ENCODE peak calls at places on chromosomes 1 and 21, in four cellular contexts. A is prostate gland, B is tibial nerve, F is Peyer's patch. P is an unnamed sample.
A peak's percentile ranks its signal among the peaks of the same experiment; 100 is the strongest.

GRCh38 chr1:46816930-46817329 is 18.1 kb downstream of the CYP4B1 start:
- DNase-seq in A (no peak), B (no peak), F (no peak), P (no peak)

GRCh38 chr1:155479205-155479604 is 83.4 kb downstream of the ASH1L start:
- DNase-seq in A (no peak), B (no peak), F (no peak), P (no peak)

GRCh38 chr1:31390071-31390470 is 17.2 kb upstream of the FABP3 start:
- DNase-seq in A (peak; percentile 90), B (no peak), F (peak; percentile 77), P (no peak)

GRCh38 chr1:90850181-90850924 is 133.3 kb upstream of the BARHL2 start:
- DNase-seq in A (no peak), B (no peak), F (peak; percentile 47), P (no peak)

GRCh38 chr1:176110203-176110602 is 96.9 kb downstream of the COP1 start:
- DNase-seq in A (no peak), B (no peak), F (no peak), P (no peak)

GRCh38 chr1:234373064-234373937 is at the start of gene COA6:
- DNase-seq in A (peak; percentile 87), B (peak; percentile 79), F (peak; percentile 96), P (peak; percentile 87)

GRCh38 chr1:29364101-29364678 is 127.9 kb downstream of the PTPRU start:
- DNase-seq in A (no peak), B (no peak), F (peak; percentile 18), P (no peak)

GRCh38 chr1:87478231-87478630 is 149.6 kb downstream of the LMO4 start:
- DNase-seq in A (no peak), B (peak; percentile 40), F (no peak), P (no peak)

GRCh38 chr1:29939086-29939485 is 702.8 kb downstream of the PTPRU start:
- DNase-seq in A (no peak), B (no peak), F (no peak), P (no peak)

GRCh38 chr1:219669556-219669955 is 56.7 kb upstream of the ZC3H11B start:
- DNase-seq in A (no peak), B (no peak), F (no peak), P (no peak)

GRCh38 chr1:65164633-65165032 is 16.6 kb downstream of the AK4 start:
- DNase-seq in A (no peak), B (no peak), F (no peak), P (no peak)

GRCh38 chr1:233885196-233886028 is 19.1 kb upstream of the SLC35F3 start:
- DNase-seq in A (no peak), B (no peak), F (no peak), P (no peak)

GRCh38 chr21:38898422-38899098 is 92.8 kb downstream of the ETS2 start:
- DNase-seq in A (no peak), B (no peak), F (no peak), P (no peak)

GRCh38 chr1:231419147-231419546 is 2.9 kb downstream of the EGLN1 start:
- DNase-seq in A (no peak), B (no peak), F (no peak), P (no peak)

GRCh38 chr1:234978397-234979291 is 150.0 kb downstream of the TOMM20 start:
- DNase-seq in A (no peak), B (no peak), F (peak; percentile 93), P (no peak)

GRCh38 chr1:99580451-99580850 is 65.5 kb upstream of the PALMD start:
- DNase-seq in A (peak; percentile 65), B (no peak), F (no peak), P (no peak)

GRCh38 chr21:43989401-43989800 is 22.7 kb upstream of the TRAPPC10 start:
- DNase-seq in A (no peak), B (no peak), F (no peak), P (no peak)

GRCh38 chr1:183607322-183607980 is 17.2 kb upstream of the NCF2 start:
- DNase-seq in A (no peak), B (no peak), F (no peak), P (no peak)

GRCh38 chr1:183611021-183611420 is 20.8 kb upstream of the NCF2 start:
- DNase-seq in A (no peak), B (no peak), F (no peak), P (no peak)

GRCh38 chr1:183612407-183612806 is 22.1 kb upstream of the NCF2 start:
- DNase-seq in A (no peak), B (no peak), F (no peak), P (no peak)

GRCh38 chr1:183609313-183609712 is 19.1 kb upstream of the NCF2 start:
- DNase-seq in A (no peak), B (peak; percentile 68), F (peak; percentile 70), P (no peak)

DNA sequence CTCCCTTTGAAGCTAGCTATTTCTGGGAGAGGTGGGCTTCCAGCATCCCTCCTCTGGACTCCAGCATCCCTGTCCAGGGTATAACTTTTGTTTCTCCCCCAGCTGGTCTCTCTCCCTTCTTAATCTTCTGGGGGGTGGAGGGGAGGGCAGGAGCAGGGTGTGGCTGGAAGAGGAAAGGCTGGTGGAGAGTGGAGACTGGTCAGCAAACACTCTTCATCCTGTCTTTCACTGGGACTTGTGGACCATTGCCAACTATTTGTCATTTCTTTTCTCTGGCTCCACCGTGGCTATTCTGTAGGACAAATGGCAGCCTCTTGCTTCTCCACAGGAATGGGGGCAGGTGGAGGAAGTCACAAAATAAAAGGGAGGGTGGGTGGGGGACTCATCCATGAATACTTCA is 19.8 kb upstream of the NCF2 start:
- DNase-seq in A (no peak), B (no peak), F (no peak), P (no peak)
- H3K27ac ChIP-seq in A (peak overlapping the region; percentile 31), B (peak overlapping the region; percentile 80), F (no peak overlapping the region), P (peak overlapping the region; percentile 71)

GRCh38 chr1:244863491-244864252 is 671 bp downstream of the HNRNPU start:
- DNase-seq in A (peak; percentile 21), B (peak; percentile 24), F (peak; percentile 71), P (peak; percentile 61)
- TF ChIP-seq POLR2A in A (no peak), B (no peak), F (no peak), P (no peak)

GRCh38 chr1:173536254-173536653 is 59.1 kb downstream of the PRDX6 start:
- DNase-seq in A (no peak), B (no peak), F (no peak), P (no peak)
- H3K27ac ChIP-seq in A (no peak overlapping the region), B (no peak overlapping the region), F (no peak overlapping the region), P (no peak overlapping the region)

DNA sequence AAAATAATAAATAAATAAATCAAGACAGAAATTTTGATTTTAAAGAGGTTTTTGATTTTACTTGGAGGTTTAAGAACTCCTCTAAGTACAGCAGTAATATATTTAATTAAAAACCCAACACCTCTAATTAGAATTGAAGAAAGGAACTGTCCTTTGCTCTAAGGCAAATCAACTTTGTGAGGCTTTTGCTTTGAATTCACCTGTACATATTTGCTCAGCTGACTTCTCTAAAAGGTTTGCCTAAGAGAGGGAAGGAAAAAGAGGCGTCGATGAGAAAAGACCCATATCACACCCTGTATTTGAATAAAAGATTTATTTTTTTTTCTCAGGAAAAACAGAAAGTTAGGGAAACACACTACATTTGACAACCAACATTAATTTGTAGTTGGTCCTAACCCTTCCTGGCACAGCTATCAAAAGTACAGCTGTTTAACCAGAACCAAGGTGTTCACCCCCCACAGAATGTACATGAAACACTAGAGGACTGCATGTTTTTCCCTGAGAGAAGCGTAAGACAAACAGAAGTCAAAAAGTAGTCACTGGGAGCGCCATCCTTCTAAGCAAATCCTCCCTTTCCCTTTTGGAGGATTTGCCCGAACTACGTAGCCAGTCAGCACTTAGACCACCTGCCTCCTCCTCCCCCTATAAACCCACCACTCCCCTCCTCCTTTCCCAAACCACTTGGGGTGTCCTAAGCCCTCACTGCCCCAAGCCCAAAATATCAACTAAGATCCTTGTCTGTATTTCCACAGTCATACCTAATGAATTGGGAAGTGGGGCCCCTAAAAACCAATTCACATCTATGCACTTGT is 4.9 kb downstream of the MCL1 start:
- DNase-seq in A (no peak), B (no peak), F (peak; percentile 35), P (no peak)
- TF ChIP-seq POLR2A in A (no peak), B (no peak), F (no peak), P (no peak)

DNA sequence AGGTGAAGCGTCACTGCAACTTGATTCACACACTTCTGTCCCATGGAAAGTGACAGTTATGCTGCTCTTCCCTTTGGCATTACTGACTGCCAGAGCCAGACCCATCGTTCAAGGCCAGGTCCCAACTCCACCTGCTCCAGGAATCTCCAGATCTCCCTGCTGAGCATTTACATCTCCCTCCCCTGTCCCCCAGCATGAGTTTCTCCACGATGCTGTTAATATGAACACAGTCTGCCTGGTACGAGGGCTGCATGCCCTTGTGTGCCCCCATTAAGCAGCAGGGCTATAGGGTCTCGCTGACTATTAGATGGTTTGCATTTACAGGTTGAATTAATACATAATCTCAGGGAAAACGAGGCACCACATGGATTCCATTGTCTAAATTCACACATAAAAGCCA is 4.3 kb downstream of the F3 start:
- DNase-seq in A (no peak), B (no peak), F (no peak), P (no peak)
- H3K27ac ChIP-seq in A (peak overlapping the region; percentile 94), B (peak overlapping the region; percentile 94), F (peak overlapping the region; percentile 16), P (peak overlapping the region; percentile 38)

P was measured in esophagus squamous epithelium.